ENCODE peak calls at places on chromosomes 13 and 19, in eight cellular contexts. One of them, this sample, is unnamed.

GRCh38 chr13:97327521-97328221 is 105.5 kb downstream of the MBNL2 start:
- DNase-seq in glutamatergic neuron: no peak
- DNase-seq in AG04450: no peak
- DNase-seq in fibroblast of lung: no peak
- DNase-seq in HFF-Myc: no peak
- DNase-seq in choroid plexus epithelial cell: no peak
- DNase-seq in cardiac fibroblast: peak; percentile 47
- DNase-seq in lower leg skin: no peak
- DNase-seq in this sample: no peak

GRCh38 chr13:97079726-97080125 is 85.5 kb upstream of the OXGR1 start:
- DNase-seq in glutamatergic neuron: no peak
- DNase-seq in AG04450: no peak
- DNase-seq in fibroblast of lung: no peak
- DNase-seq in HFF-Myc: no peak
- DNase-seq in choroid plexus epithelial cell: peak; percentile 4
- DNase-seq in cardiac fibroblast: no peak
- DNase-seq in lower leg skin: no peak
- DNase-seq in this sample: no peak

GRCh38 chr13:97757807-97758206 is 195.7 kb upstream of the IPO5 start:
- DNase-seq in glutamatergic neuron: no peak
- DNase-seq in AG04450: no peak
- DNase-seq in fibroblast of lung: peak; percentile 17
- DNase-seq in HFF-Myc: no peak
- DNase-seq in choroid plexus epithelial cell: peak; percentile 83
- DNase-seq in cardiac fibroblast: peak; percentile 97
- DNase-seq in lower leg skin: no peak
- DNase-seq in this sample: no peak

GRCh38 chr13:91398413-91399188 is at the start of gene GPC5:
- DNase-seq in glutamatergic neuron: peak; percentile 90
- DNase-seq in AG04450: no peak
- DNase-seq in fibroblast of lung: peak; percentile 54
- DNase-seq in HFF-Myc: no peak
- DNase-seq in choroid plexus epithelial cell: peak; percentile 43
- DNase-seq in cardiac fibroblast: peak; percentile 53
- DNase-seq in lower leg skin: peak; percentile 93
- DNase-seq in this sample: peak; percentile 67

GRCh38 chr13:71759506-71760225 is 107.3 kb downstream of the DACH1 start:
- DNase-seq in glutamatergic neuron: no peak
- DNase-seq in AG04450: no peak
- DNase-seq in fibroblast of lung: peak; percentile 15
- DNase-seq in HFF-Myc: no peak
- DNase-seq in choroid plexus epithelial cell: no peak
- DNase-seq in cardiac fibroblast: no peak
- DNase-seq in lower leg skin: no peak
- DNase-seq in this sample: no peak

GRCh38 chr19:46388311-46389095 is 24.9 kb downstream of the CCDC8 start:
- DNase-seq in glutamatergic neuron: no peak
- DNase-seq in AG04450: no peak
- DNase-seq in fibroblast of lung: no peak
- DNase-seq in HFF-Myc: no peak
- DNase-seq in choroid plexus epithelial cell: no peak
- DNase-seq in cardiac fibroblast: no peak
- DNase-seq in lower leg skin: no peak
- DNase-seq in this sample: no peak

GRCh38 chr19:6453951-6454565 is 5.5 kb downstream of the SLC25A23 start:
- DNase-seq in glutamatergic neuron: no peak
- DNase-seq in AG04450: no peak
- DNase-seq in fibroblast of lung: no peak
- DNase-seq in HFF-Myc: no peak
- DNase-seq in choroid plexus epithelial cell: no peak
- DNase-seq in cardiac fibroblast: no peak
- DNase-seq in lower leg skin: no peak
- DNase-seq in this sample: no peak

GRCh38 chr13:73167046-73167820 is 108.4 kb downstream of the KLF5 start:
- DNase-seq in glutamatergic neuron: no peak
- DNase-seq in AG04450: no peak
- DNase-seq in fibroblast of lung: no peak
- DNase-seq in HFF-Myc: no peak
- DNase-seq in choroid plexus epithelial cell: no peak
- DNase-seq in cardiac fibroblast: peak; percentile 30
- DNase-seq in lower leg skin: no peak
- DNase-seq in this sample: no peak

GRCh38 chr13:114032121-114032799 is 58.4 kb upstream of the C13orf46 start:
- DNase-seq in glutamatergic neuron: no peak
- DNase-seq in AG04450: no peak
- DNase-seq in fibroblast of lung: peak; percentile 77
- DNase-seq in HFF-Myc: peak; percentile 35
- DNase-seq in choroid plexus epithelial cell: peak; percentile 86
- DNase-seq in cardiac fibroblast: peak; percentile 81
- DNase-seq in lower leg skin: no peak
- DNase-seq in this sample: no peak

GRCh38 chr13:93800342-93800741 is 573.7 kb downstream of the GPC6 start:
- DNase-seq in glutamatergic neuron: no peak
- DNase-seq in AG04450: no peak
- DNase-seq in fibroblast of lung: no peak
- DNase-seq in HFF-Myc: no peak
- DNase-seq in choroid plexus epithelial cell: no peak
- DNase-seq in cardiac fibroblast: no peak
- DNase-seq in lower leg skin: no peak
- DNase-seq in this sample: no peak

GRCh38 chr13:23516190-23516589 is 54.0 kb upstream of the TNFRSF19 start:
- DNase-seq in glutamatergic neuron: no peak
- DNase-seq in AG04450: no peak
- DNase-seq in fibroblast of lung: no peak
- DNase-seq in HFF-Myc: no peak
- DNase-seq in choroid plexus epithelial cell: peak; percentile 47
- DNase-seq in cardiac fibroblast: no peak
- DNase-seq in lower leg skin: no peak
- DNase-seq in this sample: no peak

GRCh38 chr13:73578251-73578875 is 519.6 kb downstream of the KLF5 start:
- DNase-seq in glutamatergic neuron: no peak
- DNase-seq in AG04450: no peak
- DNase-seq in fibroblast of lung: peak; percentile 7
- DNase-seq in HFF-Myc: no peak
- DNase-seq in choroid plexus epithelial cell: peak; percentile 41
- DNase-seq in cardiac fibroblast: peak; percentile 9
- DNase-seq in lower leg skin: no peak
- DNase-seq in this sample: no peak

GRCh38 chr13:83716121-83716520 is 166.2 kb downstream of the SLITRK1 start:
- DNase-seq in glutamatergic neuron: no peak
- DNase-seq in AG04450: no peak
- DNase-seq in fibroblast of lung: no peak
- DNase-seq in HFF-Myc: no peak
- DNase-seq in choroid plexus epithelial cell: no peak
- DNase-seq in cardiac fibroblast: no peak
- DNase-seq in lower leg skin: no peak
- DNase-seq in this sample: no peak

GRCh38 chr19:23474761-23475160 is 79.5 kb upstream of the ZNF91 start:
- DNase-seq in glutamatergic neuron: no peak
- DNase-seq in AG04450: no peak
- DNase-seq in fibroblast of lung: no peak
- DNase-seq in HFF-Myc: no peak
- DNase-seq in choroid plexus epithelial cell: no peak
- DNase-seq in cardiac fibroblast: no peak
- DNase-seq in lower leg skin: no peak
- DNase-seq in this sample: no peak

GRCh38 chr13:61255035-61255796 is 160.4 kb downstream of the PCDH20 start:
- DNase-seq in glutamatergic neuron: no peak
- DNase-seq in AG04450: no peak
- DNase-seq in fibroblast of lung: peak; percentile 6
- DNase-seq in HFF-Myc: no peak
- DNase-seq in choroid plexus epithelial cell: no peak
- DNase-seq in cardiac fibroblast: peak; percentile 8
- DNase-seq in lower leg skin: no peak
- DNase-seq in this sample: no peak
- TF ChIP-seq CTCF in glutamatergic neuron: no peak
- TF ChIP-seq CTCF in AG04450: no peak
- TF ChIP-seq CTCF in fibroblast of lung: no peak
- TF ChIP-seq CTCF in HFF-Myc: no peak
- TF ChIP-seq CTCF in choroid plexus epithelial cell: no peak
- TF ChIP-seq CTCF in cardiac fibroblast: peak; percentile 27
- TF ChIP-seq CTCF in lower leg skin: no peak
- TF ChIP-seq CTCF in this sample: peak; percentile 46

GRCh38 chr19:13066933-13067831 is 35.5 kb downstream of the LYL1 start:
- DNase-seq in glutamatergic neuron: no peak
- DNase-seq in AG04450: no peak
- DNase-seq in fibroblast of lung: no peak
- DNase-seq in HFF-Myc: no peak
- DNase-seq in choroid plexus epithelial cell: no peak
- DNase-seq in cardiac fibroblast: peak; percentile 30
- DNase-seq in lower leg skin: no peak
- DNase-seq in this sample: no peak

GRCh38 chr19:13071444-13072205 is 31.0 kb downstream of the LYL1 start:
- DNase-seq in glutamatergic neuron: no peak
- DNase-seq in AG04450: no peak
- DNase-seq in fibroblast of lung: no peak
- DNase-seq in HFF-Myc: no peak
- DNase-seq in choroid plexus epithelial cell: no peak
- DNase-seq in cardiac fibroblast: no peak
- DNase-seq in lower leg skin: no peak
- DNase-seq in this sample: no peak

GRCh38 chr19:13068064-13068807 is 34.4 kb downstream of the LYL1 start:
- DNase-seq in glutamatergic neuron: no peak
- DNase-seq in AG04450: no peak
- DNase-seq in fibroblast of lung: no peak
- DNase-seq in HFF-Myc: no peak
- DNase-seq in choroid plexus epithelial cell: no peak
- DNase-seq in cardiac fibroblast: no peak
- DNase-seq in lower leg skin: no peak
- DNase-seq in this sample: no peak

GRCh38 chr19:13070425-13071140 is 32.1 kb downstream of the LYL1 start:
- DNase-seq in glutamatergic neuron: no peak
- DNase-seq in AG04450: no peak
- DNase-seq in fibroblast of lung: no peak
- DNase-seq in HFF-Myc: no peak
- DNase-seq in choroid plexus epithelial cell: no peak
- DNase-seq in cardiac fibroblast: no peak
- DNase-seq in lower leg skin: no peak
- DNase-seq in this sample: no peak

DNA sequence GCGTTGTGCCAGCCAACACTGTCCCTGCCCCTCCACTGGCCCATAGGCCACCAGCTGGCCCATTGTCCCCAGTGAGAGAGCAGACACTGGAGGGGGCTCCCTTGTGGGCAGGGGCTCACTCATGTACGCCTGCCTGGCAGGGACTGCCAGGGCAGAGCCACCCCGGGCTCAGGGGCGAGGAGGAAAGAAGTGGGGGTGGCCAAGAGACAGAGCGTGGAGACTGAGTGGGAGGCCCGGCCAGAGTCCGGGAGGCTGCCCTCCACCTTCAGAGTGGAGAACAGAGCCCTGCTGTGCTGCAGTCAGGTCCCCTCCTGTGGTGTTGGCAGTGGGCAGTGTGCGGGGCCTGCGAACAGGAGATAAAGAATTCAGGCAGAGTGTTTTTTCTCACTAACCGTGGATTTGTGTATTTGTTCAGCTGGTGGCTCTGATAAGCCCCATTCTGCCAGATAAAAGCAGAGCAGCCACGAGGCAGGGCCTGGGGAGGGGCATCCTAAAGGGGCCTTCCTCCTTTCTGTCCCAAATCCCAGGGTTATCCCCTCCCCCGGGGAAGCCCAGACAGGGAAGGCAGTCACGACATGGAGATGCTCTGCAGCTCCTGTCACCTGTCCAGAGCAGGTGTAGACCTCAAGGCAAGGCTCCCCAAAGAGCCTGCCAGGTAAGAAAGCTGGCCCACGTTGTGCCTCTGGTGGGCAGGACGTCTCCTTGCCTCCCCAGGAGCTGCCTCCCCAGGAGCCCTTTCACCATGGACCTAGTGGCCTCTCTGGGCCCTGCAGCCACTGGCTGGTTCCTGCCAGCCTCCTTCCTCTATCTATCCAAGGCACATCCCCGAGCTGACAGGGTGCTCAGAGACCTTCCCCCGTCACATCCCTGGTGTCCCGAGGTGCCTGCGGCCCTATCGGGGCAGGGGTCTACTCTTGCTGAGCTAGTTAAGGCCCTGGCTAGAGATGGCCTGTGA is 33.0 kb downstream of the LYL1 start:
- DNase-seq in glutamatergic neuron: no peak
- DNase-seq in AG04450: no peak
- DNase-seq in fibroblast of lung: no peak
- DNase-seq in HFF-Myc: no peak
- DNase-seq in choroid plexus epithelial cell: no peak
- DNase-seq in cardiac fibroblast: no peak
- DNase-seq in lower leg skin: no peak
- DNase-seq in this sample: no peak
- TF ChIP-seq CTCF in glutamatergic neuron: no peak
- TF ChIP-seq CTCF in AG04450: no peak
- TF ChIP-seq CTCF in fibroblast of lung: no peak
- TF ChIP-seq CTCF in HFF-Myc: no peak
- TF ChIP-seq CTCF in choroid plexus epithelial cell: peak; percentile 16
- TF ChIP-seq CTCF in cardiac fibroblast: no peak
- TF ChIP-seq CTCF in lower leg skin: no peak
- TF ChIP-seq CTCF in this sample: peak; percentile 15

GRCh38 chr13:27953671-27954405 is 15.3 kb downstream of the CDX2 start:
- DNase-seq in glutamatergic neuron: peak; percentile 92
- DNase-seq in AG04450: peak; percentile 10
- DNase-seq in fibroblast of lung: peak; percentile 56
- DNase-seq in HFF-Myc: peak; percentile 10
- DNase-seq in choroid plexus epithelial cell: peak; percentile 63
- DNase-seq in cardiac fibroblast: peak; percentile 67
- DNase-seq in lower leg skin: peak; percentile 91
- DNase-seq in this sample: peak; percentile 88
- TF ChIP-seq CTCF in glutamatergic neuron: peak; percentile 99
- TF ChIP-seq CTCF in AG04450: peak; percentile 73
- TF ChIP-seq CTCF in fibroblast of lung: peak; percentile 89
- TF ChIP-seq CTCF in HFF-Myc: peak; percentile 91
- TF ChIP-seq CTCF in choroid plexus epithelial cell: peak; percentile 53
- TF ChIP-seq CTCF in cardiac fibroblast: peak; percentile 45
- TF ChIP-seq CTCF in lower leg skin: no peak
- TF ChIP-seq CTCF in this sample: peak; percentile 95

GRCh38 chr19:13240312-13241022 is 90.3 kb downstream of the IER2 start:
- DNase-seq in glutamatergic neuron: no peak
- DNase-seq in AG04450: no peak
- DNase-seq in fibroblast of lung: no peak
- DNase-seq in HFF-Myc: no peak
- DNase-seq in choroid plexus epithelial cell: no peak
- DNase-seq in cardiac fibroblast: no peak
- DNase-seq in lower leg skin: no peak
- DNase-seq in this sample: no peak

GRCh38 chr19:13243971-13244370 is 93.8 kb downstream of the IER2 start:
- DNase-seq in glutamatergic neuron: no peak
- DNase-seq in AG04450: no peak
- DNase-seq in fibroblast of lung: no peak
- DNase-seq in HFF-Myc: no peak
- DNase-seq in choroid plexus epithelial cell: no peak
- DNase-seq in cardiac fibroblast: no peak
- DNase-seq in lower leg skin: no peak
- DNase-seq in this sample: no peak

GRCh38 chr19:13244920-13245319 is 94.7 kb downstream of the IER2 start:
- DNase-seq in glutamatergic neuron: no peak
- DNase-seq in AG04450: no peak
- DNase-seq in fibroblast of lung: no peak
- DNase-seq in HFF-Myc: no peak
- DNase-seq in choroid plexus epithelial cell: no peak
- DNase-seq in cardiac fibroblast: no peak
- DNase-seq in lower leg skin: no peak
- DNase-seq in this sample: no peak

GRCh38 chr19:13238891-13239534 is 88.8 kb downstream of the IER2 start:
- DNase-seq in glutamatergic neuron: no peak
- DNase-seq in AG04450: no peak
- DNase-seq in fibroblast of lung: no peak
- DNase-seq in HFF-Myc: no peak
- DNase-seq in choroid plexus epithelial cell: no peak
- DNase-seq in cardiac fibroblast: no peak
- DNase-seq in lower leg skin: no peak
- DNase-seq in this sample: no peak

GRCh38 chr19:13241321-13242104 is 91.3 kb downstream of the IER2 start:
- DNase-seq in glutamatergic neuron: no peak
- DNase-seq in AG04450: no peak
- DNase-seq in fibroblast of lung: no peak
- DNase-seq in HFF-Myc: no peak
- DNase-seq in choroid plexus epithelial cell: no peak
- DNase-seq in cardiac fibroblast: no peak
- DNase-seq in lower leg skin: no peak
- DNase-seq in this sample: no peak
- TF ChIP-seq CTCF in glutamatergic neuron: no peak
- TF ChIP-seq CTCF in AG04450: no peak
- TF ChIP-seq CTCF in fibroblast of lung: no peak
- TF ChIP-seq CTCF in HFF-Myc: no peak
- TF ChIP-seq CTCF in choroid plexus epithelial cell: peak; percentile 17
- TF ChIP-seq CTCF in cardiac fibroblast: no peak
- TF ChIP-seq CTCF in lower leg skin: no peak
- TF ChIP-seq CTCF in this sample: no peak